ENCODE peak calls at places on chromosomes 7 and 10, in seven cellular contexts. One of them, this sample, is unnamed.

GRCh38 chr10:102795453-102796406 is 41.5 kb downstream of the CYP17A1 start:
- DNase-seq in hepatocyte: no peak
- DNase-seq in ovary: peak
- DNase-seq in AG09309: no peak
- DNase-seq in body of pancreas: no peak
- DNase-seq in transverse colon: no peak
- DNase-seq in GM06990: no peak
- DNase-seq in this sample: peak

GRCh38 chr10:108005627-108006026 is 841.1 kb upstream of the SORCS1 start:
- DNase-seq in hepatocyte: no peak
- DNase-seq in ovary: no peak
- DNase-seq in AG09309: no peak
- DNase-seq in body of pancreas: no peak
- DNase-seq in transverse colon: no peak
- DNase-seq in GM06990: no peak
- DNase-seq in this sample: peak

GRCh38 chr7:151676759-151677158 is 157.1 kb upstream of the RHEB start:
- DNase-seq in hepatocyte: no peak
- DNase-seq in ovary: no peak
- DNase-seq in AG09309: no peak
- DNase-seq in body of pancreas: no peak
- DNase-seq in transverse colon: no peak
- DNase-seq in GM06990: no peak
- DNase-seq in this sample: no peak

GRCh38 chr10:77835669-77836086 is 90.9 kb downstream of the DLG5 start:
- DNase-seq in hepatocyte: no peak
- DNase-seq in ovary: no peak
- DNase-seq in AG09309: no peak
- DNase-seq in body of pancreas: no peak
- DNase-seq in transverse colon: no peak
- DNase-seq in GM06990: no peak
- DNase-seq in this sample: no peak

GRCh38 chr10:24958701-24959392 is 6.4 kb upstream of the PRTFDC1 start:
- DNase-seq in hepatocyte: no peak
- DNase-seq in ovary: no peak
- DNase-seq in AG09309: no peak
- DNase-seq in body of pancreas: no peak
- DNase-seq in transverse colon: peak
- DNase-seq in GM06990: no peak
- DNase-seq in this sample: no peak

GRCh38 chr7:2503056-2503941 is 16.3 kb upstream of the LFNG start:
- DNase-seq in hepatocyte: no peak
- DNase-seq in ovary: no peak
- DNase-seq in AG09309: no peak
- DNase-seq in body of pancreas: no peak
- DNase-seq in transverse colon: no peak
- DNase-seq in GM06990: no peak
- DNase-seq in this sample: no peak

GRCh38 chr7:3042861-3043489 is 692 bp downstream of the CARD11 start:
- DNase-seq in hepatocyte: peak
- DNase-seq in ovary: no peak
- DNase-seq in AG09309: no peak
- DNase-seq in body of pancreas: no peak
- DNase-seq in transverse colon: peak
- DNase-seq in GM06990: peak
- DNase-seq in this sample: peak

GRCh38 chr10:24465899-24466615 is 257.1 kb downstream of the KIAA1217 start:
- DNase-seq in hepatocyte: peak
- DNase-seq in ovary: no peak
- DNase-seq in AG09309: peak
- DNase-seq in body of pancreas: peak
- DNase-seq in transverse colon: peak
- DNase-seq in GM06990: peak
- DNase-seq in this sample: peak

GRCh38 chr10:80051993-80052392 is 26.5 kb upstream of the TMEM254 start:
- DNase-seq in hepatocyte: no peak
- DNase-seq in ovary: no peak
- DNase-seq in AG09309: no peak
- DNase-seq in body of pancreas: no peak
- DNase-seq in transverse colon: no peak
- DNase-seq in GM06990: no peak
- DNase-seq in this sample: no peak

GRCh38 chr7:149228831-149229471 is 10.5 kb upstream of the ZNF212 start:
- DNase-seq in hepatocyte: no peak
- DNase-seq in ovary: no peak
- DNase-seq in AG09309: no peak
- DNase-seq in body of pancreas: no peak
- DNase-seq in transverse colon: no peak
- DNase-seq in GM06990: no peak
- DNase-seq in this sample: no peak

DNA sequence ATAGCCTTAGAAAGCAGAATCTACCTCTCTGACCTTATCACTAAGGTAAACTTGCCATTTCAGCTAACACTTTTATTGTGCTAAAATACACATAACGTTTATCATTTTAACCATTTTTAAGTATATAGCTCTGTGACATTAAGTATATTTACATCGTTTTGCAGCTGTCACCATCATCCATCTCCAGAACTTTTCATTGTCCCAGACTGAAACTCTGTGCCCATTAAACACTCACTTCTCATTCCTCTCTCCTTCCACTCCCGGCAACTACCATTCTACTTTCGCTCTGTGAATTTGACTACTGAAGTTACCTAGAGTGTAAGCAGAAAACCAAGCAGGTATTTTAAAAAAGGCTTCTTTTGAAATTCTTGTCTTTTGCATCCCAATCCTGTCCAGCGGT is 1.3 kb downstream of the DDX50 start:
- DNase-seq in hepatocyte: no peak
- DNase-seq in ovary: no peak
- DNase-seq in AG09309: no peak
- DNase-seq in body of pancreas: no peak
- DNase-seq in transverse colon: no peak
- DNase-seq in GM06990: no peak
- DNase-seq in this sample: no peak
- H3K4me3 ChIP-seq in hepatocyte: peak
- H3K4me3 ChIP-seq in ovary: peak
- H3K4me3 ChIP-seq in AG09309: peak
- H3K4me3 ChIP-seq in body of pancreas: no peak
- H3K4me3 ChIP-seq in transverse colon: no peak
- H3K4me3 ChIP-seq in GM06990: peak
- H3K4me3 ChIP-seq in this sample: peak

GRCh38 chr7:12403287-12404181 is at the start of gene VWDE:
- DNase-seq in hepatocyte: peak
- DNase-seq in ovary: no peak
- DNase-seq in AG09309: no peak
- DNase-seq in body of pancreas: peak
- DNase-seq in transverse colon: peak
- DNase-seq in GM06990: peak
- DNase-seq in this sample: peak
- TF ChIP-seq CTCF in hepatocyte: no peak
- TF ChIP-seq CTCF in ovary: no peak
- TF ChIP-seq CTCF in AG09309: no peak
- TF ChIP-seq CTCF in body of pancreas: no peak
- TF ChIP-seq CTCF in transverse colon: no peak
- TF ChIP-seq CTCF in GM06990: no peak
- TF ChIP-seq CTCF in this sample: no peak

GRCh38 chr10:101018118-101018599 is 12.8 kb downstream of the PDZD7 start:
- DNase-seq in hepatocyte: no peak
- DNase-seq in ovary: no peak
- DNase-seq in AG09309: no peak
- DNase-seq in body of pancreas: no peak
- DNase-seq in transverse colon: no peak
- DNase-seq in GM06990: no peak
- DNase-seq in this sample: no peak
- H3K4me3 ChIP-seq in hepatocyte: no peak
- H3K4me3 ChIP-seq in ovary: no peak
- H3K4me3 ChIP-seq in AG09309: no peak
- H3K4me3 ChIP-seq in body of pancreas: no peak
- H3K4me3 ChIP-seq in transverse colon: no peak
- H3K4me3 ChIP-seq in GM06990: no peak
- H3K4me3 ChIP-seq in this sample: no peak

GRCh38 chr7:71237945-71238344 is 106.0 kb downstream of the GALNT17 start:
- DNase-seq in hepatocyte: peak
- DNase-seq in ovary: peak
- DNase-seq in AG09309: no peak
- DNase-seq in body of pancreas: no peak
- DNase-seq in transverse colon: no peak
- DNase-seq in GM06990: no peak
- DNase-seq in this sample: no peak
- TF ChIP-seq CTCF in hepatocyte: peak
- TF ChIP-seq CTCF in ovary: no peak
- TF ChIP-seq CTCF in AG09309: no peak
- TF ChIP-seq CTCF in body of pancreas: no peak
- TF ChIP-seq CTCF in transverse colon: no peak
- TF ChIP-seq CTCF in GM06990: no peak
- TF ChIP-seq CTCF in this sample: no peak

GRCh38 chr7:143407296-143408246 is 1.1 kb downstream of the EPHA1 start:
- DNase-seq in hepatocyte: no peak
- DNase-seq in ovary: no peak
- DNase-seq in AG09309: no peak
- DNase-seq in body of pancreas: no peak
- DNase-seq in transverse colon: no peak
- DNase-seq in GM06990: no peak
- DNase-seq in this sample: no peak
- H3K4me3 ChIP-seq in hepatocyte: peak
- H3K4me3 ChIP-seq in ovary: no peak
- H3K4me3 ChIP-seq in AG09309: no peak
- H3K4me3 ChIP-seq in body of pancreas: peak
- H3K4me3 ChIP-seq in transverse colon: peak
- H3K4me3 ChIP-seq in GM06990: no peak
- H3K4me3 ChIP-seq in this sample: no peak

DNA sequence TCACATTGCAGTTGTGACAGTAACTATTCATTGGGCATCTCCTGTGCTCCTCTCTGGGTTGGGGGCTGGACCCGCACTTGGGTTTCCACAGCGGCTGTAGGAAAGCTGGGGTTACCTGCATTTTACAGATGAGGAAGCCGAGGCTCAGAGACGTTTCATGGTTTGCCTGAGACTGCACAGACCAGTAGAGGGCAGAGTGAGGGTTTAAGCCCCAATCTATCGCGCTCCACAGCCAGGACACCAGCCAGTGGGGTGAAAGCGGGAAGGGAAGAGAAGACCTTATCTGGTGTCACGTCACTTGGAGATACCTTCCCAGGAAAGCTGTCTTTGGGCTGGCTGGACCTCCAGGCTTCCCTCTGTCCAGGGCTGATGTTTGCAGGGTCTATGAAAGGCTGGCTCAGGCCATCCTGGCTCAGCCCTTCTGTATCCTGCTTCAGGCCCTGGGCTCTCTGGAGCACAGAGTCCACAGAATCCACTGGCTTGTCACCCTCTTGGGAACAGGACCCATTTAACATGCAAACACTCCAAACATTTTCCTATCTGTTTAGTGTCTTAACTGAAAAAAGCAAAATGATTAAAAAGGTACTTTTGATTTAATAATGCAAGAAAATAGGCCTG is 167.7 kb downstream of the EMX2 start:
- DNase-seq in hepatocyte: no peak
- DNase-seq in ovary: no peak
- DNase-seq in AG09309: no peak
- DNase-seq in body of pancreas: no peak
- DNase-seq in transverse colon: no peak
- DNase-seq in GM06990: no peak
- DNase-seq in this sample: no peak
- TF ChIP-seq CTCF in hepatocyte: no peak
- TF ChIP-seq CTCF in ovary: no peak
- TF ChIP-seq CTCF in AG09309: no peak
- TF ChIP-seq CTCF in body of pancreas: no peak
- TF ChIP-seq CTCF in transverse colon: no peak
- TF ChIP-seq CTCF in GM06990: peak
- TF ChIP-seq CTCF in this sample: no peak

GRCh38 chr7:150431839-150432658 is 18.4 kb upstream of the GIMAP8 start:
- DNase-seq in hepatocyte: no peak
- DNase-seq in ovary: no peak
- DNase-seq in AG09309: no peak
- DNase-seq in body of pancreas: no peak
- DNase-seq in transverse colon: no peak
- DNase-seq in GM06990: no peak
- DNase-seq in this sample: no peak

GRCh38 chr7:150435390-150436073 is 14.9 kb upstream of the GIMAP8 start:
- DNase-seq in hepatocyte: no peak
- DNase-seq in ovary: no peak
- DNase-seq in AG09309: no peak
- DNase-seq in body of pancreas: no peak
- DNase-seq in transverse colon: peak
- DNase-seq in GM06990: peak
- DNase-seq in this sample: peak

GRCh38 chr7:150435047-150435389 is 15.4 kb upstream of the GIMAP8 start:
- DNase-seq in hepatocyte: no peak
- DNase-seq in ovary: no peak
- DNase-seq in AG09309: no peak
- DNase-seq in body of pancreas: no peak
- DNase-seq in transverse colon: no peak
- DNase-seq in GM06990: no peak
- DNase-seq in this sample: peak

GRCh38 chr7:150434240-150434639 is 16.2 kb upstream of the GIMAP8 start:
- DNase-seq in hepatocyte: no peak
- DNase-seq in ovary: no peak
- DNase-seq in AG09309: no peak
- DNase-seq in body of pancreas: no peak
- DNase-seq in transverse colon: no peak
- DNase-seq in GM06990: no peak
- DNase-seq in this sample: no peak

GRCh38 chr7:150432915-150433892 is 17.2 kb upstream of the GIMAP8 start:
- DNase-seq in hepatocyte: no peak
- DNase-seq in ovary: no peak
- DNase-seq in AG09309: no peak
- DNase-seq in body of pancreas: no peak
- DNase-seq in transverse colon: peak
- DNase-seq in GM06990: peak
- DNase-seq in this sample: peak
- H3K4me3 ChIP-seq in hepatocyte: no peak
- H3K4me3 ChIP-seq in ovary: no peak
- H3K4me3 ChIP-seq in AG09309: no peak
- H3K4me3 ChIP-seq in body of pancreas: no peak
- H3K4me3 ChIP-seq in transverse colon: no peak
- H3K4me3 ChIP-seq in GM06990: peak
- H3K4me3 ChIP-seq in this sample: peak